ENCODE peak calls at places on chromosomes 16 and 17, in five cellular contexts. R, U, I, D and N are unnamed samples. For H3K27me3 and H3K4me1, the result is how much of the 10 kb centered on the place peaks cover.

GRCh38 chr17:14793237-14793636 is 471.9 kb downstream of the PMP22 start:
- DNase-seq in R (no peak), U (no peak), I (no peak), D (no peak), N (no peak)

GRCh38 chr16:86955136-86955890 is 361.9 kb downstream of the C16orf95 start:
- DNase-seq in R (no peak), U (no peak), I (no peak), D (no peak), N (no peak)

GRCh38 chr17:43818966-43819365 is 14.0 kb downstream of the MPP3 start:
- DNase-seq in R (no peak), U (no peak), I (no peak), D (no peak), N (peak)

GRCh38 chr16:50833929-50834328 is 92.0 kb downstream of the CYLD start:
- DNase-seq in R (no peak), U (no peak), I (no peak), D (no peak), N (no peak)

GRCh38 chr16:85752511-85753420 is 1.9 kb upstream of the C16orf74 start:
- DNase-seq in R (no peak), U (no peak), I (peak), D (no peak), N (peak)

GRCh38 chr17:82754297-82755208 is 2.7 kb downstream of the TBCD start:
- DNase-seq in R (no peak), U (no peak), I (peak), D (no peak), N (no peak)

GRCh38 chr17:2122641-2123302 is 67.9 kb downstream of the HIC1 start:
- DNase-seq in R (peak), U (no peak), I (peak), D (peak), N (peak)

GRCh38 chr16:81595676-81596292 is 151.2 kb downstream of the CMIP start:
- DNase-seq in R (no peak), U (no peak), I (no peak), D (no peak), N (no peak)

GRCh38 chr17:29723283-29724047 is 100.8 kb upstream of the CORO6 start:
- DNase-seq in R (no peak), U (no peak), I (no peak), D (no peak), N (no peak)

GRCh38 chr16:81967358-81967757 is 43.9 kb downstream of the SDR42E1 start:
- DNase-seq in R (no peak), U (no peak), I (no peak), D (no peak), N (no peak)

GRCh38 chr17:57422574-57423164 is 166.3 kb downstream of the MSI2 start:
- DNase-seq in R (no peak), U (no peak), I (no peak), D (peak), N (no peak)

GRCh38 chr16:67022531-67023214 is 6.3 kb upstream of the CBFB start:
- DNase-seq in R (no peak), U (no peak), I (peak), D (no peak), N (no peak)

GRCh38 chr17:83067718-83068261 is 11.6 kb upstream of the METRNL start:
- DNase-seq in R (no peak), U (no peak), I (no peak), D (peak), N (no peak)

GRCh38 chr16:2415085-2415484 is 14.2 kb upstream of the CCNF start:
- DNase-seq in R (no peak), U (no peak), I (no peak), D (no peak), N (no peak)

GRCh38 chr17:52384695-52385094 is 226.2 kb upstream of the CA10 start:
- DNase-seq in R (no peak), U (no peak), I (no peak), D (no peak), N (no peak)

GRCh38 chr16:17367932-17368331 is 102.8 kb downstream of the XYLT1 start:
- DNase-seq in R (no peak), U (no peak), I (peak), D (no peak), N (no peak)

GRCh38 chr16:7513429-7513828 is 180.8 kb downstream of the RBFOX1 start:
- DNase-seq in R (no peak), U (no peak), I (peak), D (no peak), N (no peak)

GRCh38 chr16:83136924-83137323 is 510.2 kb downstream of the CDH13 start:
- DNase-seq in R (no peak), U (no peak), I (no peak), D (no peak), N (peak)

GRCh38 chr17:7323731-7324437 is 5.3 kb downstream of the NEURL4 start:
- DNase-seq in R (no peak), U (peak), I (peak), D (peak), N (no peak)

GRCh38 chr17:49218941-49219913 is 8.7 kb downstream of the ABI3 start:
- DNase-seq in R (no peak), U (no peak), I (no peak), D (peak), N (no peak)

GRCh38 chr16:87739801-87740200 is 26.0 kb downstream of the KLHDC4 start:
- DNase-seq in R (no peak), U (no peak), I (no peak), D (no peak), N (no peak)

GRCh38 chr16:81469710-81470481 is 25.3 kb downstream of the CMIP start:
- DNase-seq in R (no peak), U (no peak), I (no peak), D (no peak), N (no peak)

GRCh38 chr16:82639666-82640336 is 13.0 kb downstream of the CDH13 start:
- DNase-seq in R (peak), U (no peak), I (peak), D (peak), N (peak)

GRCh38 chr17:57869599-57870282 is 19.9 kb upstream of the MRPS23 start:
- DNase-seq in R (no peak), U (no peak), I (no peak), D (no peak), N (no peak)

GRCh38 chr17:32016231-32016630 is 9.0 kb downstream of the LRRC37B start:
- DNase-seq in R (no peak), U (no peak), I (no peak), D (no peak), N (no peak)

GRCh38 chr16:86270696-86271095 is 239.6 kb upstream of the FOXF1 start:
- DNase-seq in R (no peak), U (no peak), I (no peak), D (no peak), N (no peak)

GRCh38 chr17:81161536-81161935 is 3.8 kb upstream of the PVALEF start:
- DNase-seq in R (no peak), U (no peak), I (no peak), D (no peak), N (no peak)

GRCh38 chr16:20847577-20847976 is 41.2 kb downstream of the REXO5 start:
- DNase-seq in R (no peak), U (no peak), I (no peak), D (no peak), N (no peak)

GRCh38 chr17:75998327-75998795 is 2.3 kb upstream of the CDK3 start:
- DNase-seq in R (no peak), U (no peak), I (peak), D (no peak), N (no peak)

GRCh38 chr16:71626018-71626857 is at the start of gene MARVELD3:
- DNase-seq in R (peak), U (no peak), I (peak), D (no peak), N (no peak)

GRCh38 chr17:13462161-13462560 is 139.6 kb downstream of the HS3ST3A1 start:
- DNase-seq in R (no peak), U (no peak), I (no peak), D (no peak), N (no peak)

GRCh38 chr16:86083382-86084002 is 184.5 kb downstream of the IRF8 start:
- DNase-seq in R (no peak), U (no peak), I (no peak), D (no peak), N (no peak)

GRCh38 chr17:64635647-64636305 is 26.3 kb downstream of the SMURF2 start:
- DNase-seq in R (no peak), U (no peak), I (no peak), D (no peak), N (no peak)

GRCh38 chr17:56937688-56938087 is 23.2 kb downstream of the COIL start:
- DNase-seq in R (no peak), U (no peak), I (no peak), D (no peak), N (no peak)

GRCh38 chr16:56632160-56632847 is at the start of gene MT1M:
- DNase-seq in R (no peak), U (no peak), I (peak), D (peak), N (peak)
- H3K27me3 ChIP-seq in R (under half), U (under half), I (half or more), D (under half), N (under half)

GRCh38 chr17:46109603-46110189 is 83.5 kb downstream of the KANSL1 start:
- DNase-seq in R (no peak), U (no peak), I (no peak), D (no peak), N (no peak)
- H3K4me1 ChIP-seq in R (under half), U (under half), I (under half), D (half or more), N (under half)

DNA sequence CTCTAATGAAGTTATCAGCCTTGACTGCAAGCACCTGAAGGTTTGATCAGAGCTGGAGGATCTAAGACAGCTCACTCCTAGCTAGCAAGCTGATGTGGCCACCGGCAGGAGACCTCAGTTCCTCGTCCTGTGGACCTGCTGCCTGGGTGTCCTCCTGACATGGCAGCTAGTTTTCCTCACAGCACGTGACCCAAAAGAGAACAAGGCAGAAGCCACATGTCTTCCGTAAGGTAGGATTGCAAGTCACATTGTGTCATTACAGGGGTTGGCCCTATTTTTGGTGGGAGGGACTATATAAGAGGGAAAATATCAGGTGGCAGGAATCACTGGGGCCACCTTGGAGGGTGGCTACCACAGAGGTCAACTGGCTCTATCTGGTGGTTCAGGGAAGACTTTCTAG is 18.1 kb upstream of the WWOX start:
- DNase-seq in R (no peak), U (no peak), I (no peak), D (no peak), N (no peak)
- H3K27me3 ChIP-seq in R (under half), U (under half), I (under half), D (under half), N (under half)

GRCh38 chr17:78151514-78152008 is 5.4 kb downstream of the C17orf99 start:
- DNase-seq in R (peak), U (no peak), I (no peak), D (no peak), N (no peak)

GRCh38 chr17:78146881-78147280 is 696 bp downstream of the C17orf99 start:
- DNase-seq in R (no peak), U (no peak), I (no peak), D (no peak), N (no peak)

GRCh38 chr17:78146471-78146869 is 285 bp downstream of the C17orf99 start:
- DNase-seq in R (no peak), U (no peak), I (no peak), D (no peak), N (no peak)

GRCh38 chr17:78147315-78147998 is 1.3 kb downstream of the C17orf99 start:
- DNase-seq in R (peak), U (no peak), I (no peak), D (no peak), N (no peak)

GRCh38 chr17:78148286-78149016 is 2.3 kb downstream of the C17orf99 start:
- DNase-seq in R (no peak), U (no peak), I (no peak), D (no peak), N (no peak)
- H3K4me1 ChIP-seq in R (under half), U (under half), I (under half), D (under half), N (under half)

GRCh38 chr17:79503440-79503839 is 107.4 kb downstream of the RBFOX3 start:
- DNase-seq in R (no peak), U (no peak), I (no peak), D (no peak), N (no peak)

GRCh38 chr17:79504181-79504605 is 106.7 kb downstream of the RBFOX3 start:
- DNase-seq in R (no peak), U (no peak), I (peak), D (no peak), N (no peak)

GRCh38 chr17:79506150-79506870 is 104.5 kb downstream of the RBFOX3 start:
- DNase-seq in R (no peak), U (no peak), I (no peak), D (no peak), N (no peak)

GRCh38 chr17:79506955-79507354 is 103.9 kb downstream of the RBFOX3 start:
- DNase-seq in R (no peak), U (no peak), I (no peak), D (no peak), N (no peak)

GRCh38 chr17:79505199-79505598 is 105.7 kb downstream of the RBFOX3 start:
- DNase-seq in R (no peak), U (no peak), I (no peak), D (no peak), N (no peak)
- H3K27me3 ChIP-seq in R (under half), U (under half), I (under half), D (half or more), N (under half)

GRCh38 chr16:89322381-89323119 is 105.0 kb downstream of the ZNF778 start:
- DNase-seq in R (peak), U (no peak), I (peak), D (peak), N (peak)
- H3K4me1 ChIP-seq in R (half or more), U (half or more), I (under half), D (half or more), N (under half)

GRCh38 chr17:16491703-16492612 is at the start of gene LRRC75A:
- DNase-seq in R (no peak), U (peak), I (peak), D (peak), N (peak)
- H3K27me3 ChIP-seq in R (under half), U (under half), I (under half), D (under half), N (under half)

GRCh38 chr17:77364381-77364911 is 223.7 kb downstream of the SEC14L1 start:
- DNase-seq in R (no peak), U (no peak), I (no peak), D (no peak), N (no peak)
- H3K4me1 ChIP-seq in R (under half), U (under half), I (under half), D (under half), N (under half)